ENCODE peak calls at places on chromosomes 11 and 22, in eight cellular contexts. O is hepatic stellate cell, G is anterior cingulate cortex, Z is neural progenitor cell, B is NCI-H1105, I is GM23338, V is fibroblast of the aortic adventitia, H is NCI-H345. C is an unnamed sample.

GRCh38 chr11:113396693-113397092 is 9.1 kb downstream of the ANKK1 start:
- DNase-seq in G (no peak), B (no peak), O (no peak), Z (no peak), V (no peak), H (no peak), I (no peak), C (no peak)

GRCh38 chr11:99325807-99326206 is 305.1 kb downstream of the CNTN5 start:
- DNase-seq in I (no peak), G (no peak), V (peak), B (no peak), H (no peak), Z (no peak), O (peak), C (no peak)

GRCh38 chr11:86902345-86902744 is 52.9 kb downstream of the FZD4 start:
- DNase-seq in I (no peak), O (no peak), B (no peak), G (no peak), V (no peak), H (no peak), Z (no peak), C (no peak)

GRCh38 chr11:112511906-112512305 is 251.2 kb upstream of the PLET1 start:
- DNase-seq in I (no peak), G (no peak), H (peak), V (no peak), Z (no peak), B (no peak), O (no peak), C (no peak)

GRCh38 chr22:46071451-46072029 is 78.8 kb upstream of the PPARA start:
- DNase-seq in V (peak), B (peak), Z (peak), H (peak), I (peak), O (peak), G (no peak), C (no peak)

GRCh38 chr22:44119669-44120313 is 60.9 kb upstream of the PARVG start:
- DNase-seq in Z (no peak), O (no peak), G (no peak), V (no peak), I (no peak), H (no peak), B (no peak), C (no peak)

GRCh38 chr11:66420671-66421476 is at the start of gene NPAS4:
- DNase-seq in G (no peak), B (peak), H (peak), O (no peak), I (peak), Z (peak), V (no peak), C (peak)

GRCh38 chr11:126680109-126680508 is 320.5 kb downstream of the KIRREL3 start:
- DNase-seq in Z (no peak), H (peak), I (no peak), B (no peak), G (no peak), V (no peak), O (peak), C (peak)

GRCh38 chr11:128494418-128495332 is 92.7 kb downstream of the ETS1 start:
- DNase-seq in I (no peak), V (no peak), O (no peak), G (no peak), H (no peak), B (no peak), Z (no peak), C (no peak)

GRCh38 chr11:20125927-20126326 is 34.3 kb downstream of the DBX1 start:
- DNase-seq in B (no peak), G (no peak), I (no peak), O (peak), V (peak), H (no peak), Z (no peak), C (no peak)

GRCh38 chr22:33883561-33883960 is 36.7 kb downstream of the LARGE1 start:
- DNase-seq in O (no peak), H (no peak), V (no peak), G (no peak), I (no peak), B (no peak), Z (no peak), C (no peak)